ENCODE peak calls at places on chromosomes 13 and 19, in nine cellular contexts. X is mammary epithelial cell; P is A549; M is mesendoderm; L is H1; Y is Peyer's patch; A is psoas muscle; R is K562; Q is CD8-positive, alpha-beta memory T cell. W is an unnamed sample. For H3K4me1, the result is how much of the 10 kb centered on the place peaks cover.

GRCh38 chr19:35753634-35754364 is 3.0 kb downstream of the HSPB6 start:
- DNase-seq in R (no peak), Q (no peak), L (no peak), X (no peak), M (no peak), A (no peak), P (no peak), Y (no peak), W (no peak)

GRCh38 chr13:47484564-47484963 is 516.5 kb downstream of the SUCLA2 start:
- DNase-seq in R (no peak), L (no peak), P (no peak), Y (no peak), Q (no peak), A (no peak), M (no peak), X (peak), W (peak)

GRCh38 chr13:46726347-46726746 is 70.6 kb downstream of the ESD start:
- DNase-seq in L (no peak), M (no peak), P (no peak), Y (no peak), A (no peak), X (no peak), Q (no peak), R (no peak), W (no peak)

GRCh38 chr13:50080856-50081105 is 65.5 kb downstream of the KCNRG start:
- DNase-seq in A (no peak), X (peak), R (no peak), L (no peak), Y (no peak), Q (no peak), M (no peak), P (no peak), W (no peak)

GRCh38 chr13:76937416-76937815 is 10.9 kb upstream of the ACOD1 start:
- DNase-seq in A (no peak), M (no peak), X (peak), L (no peak), R (no peak), Y (no peak), Q (no peak), P (peak), W (peak)

GRCh38 chr19:33684550-33685303 is 63.0 kb downstream of the CHST8 start:
- DNase-seq in L (no peak), X (no peak), R (no peak), Y (no peak), Q (no peak), P (no peak), M (peak), A (no peak), W (no peak)

GRCh38 chr19:50264483-50265186 is 61.2 kb downstream of the MYH14 start:
- DNase-seq in R (peak), Q (no peak), L (no peak), Y (no peak), A (no peak), P (peak), X (no peak), M (peak), W (no peak)

GRCh38 chr13:111344471-111345191 is 24.2 kb downstream of the TEX29 start:
- DNase-seq in A (peak), Q (no peak), M (peak), Y (no peak), L (peak), R (peak), X (no peak), P (no peak), W (no peak)

GRCh38 chr13:105084931-105085330 is 1450.5 kb downstream of the EFNB2 start:
- DNase-seq in R (no peak), X (no peak), A (no peak), L (no peak), M (peak), P (no peak), Q (no peak), Y (no peak), W (no peak)

GRCh38 chr13:30153871-30154426 is 153.4 kb downstream of the KATNAL1 start:
- DNase-seq in L (no peak), P (no peak), R (no peak), A (no peak), Q (no peak), X (no peak), M (peak), Y (peak), W (no peak)

GRCh38 chr13:18996627-18997051 is 185.0 kb downstream of the TUBA3C start:
- DNase-seq in R (no peak), Q (no peak), P (no peak), Y (no peak), L (no peak), X (no peak), A (no peak), M (no peak), W (no peak)
- H3K4me1 ChIP-seq in R (under half), Q (under half), P (under half), Y (under half), L (under half), X (under half), A (under half), M (under half), W (under half)

GRCh38 chr19:16589917-16590316 is 17.7 kb upstream of the SLC35E1 start:
- DNase-seq in M (no peak), A (no peak), Y (no peak), R (no peak), L (no peak), Q (no peak), P (no peak), X (no peak), W (no peak)
- H3K4me1 ChIP-seq in M (under half), A (half or more), Y (under half), R (half or more), L (under half), Q (half or more), P (under half), X (half or more), W (under half)

GRCh38 chr19:15321739-15322138 is 10.6 kb downstream of the BRD4 start:
- DNase-seq in X (no peak), A (no peak), Q (no peak), R (no peak), Y (no peak), P (no peak), M (no peak), L (no peak), W (no peak)

GRCh38 chr19:15328312-15328711 is 4.0 kb downstream of the BRD4 start:
- DNase-seq in Y (no peak), A (no peak), Q (no peak), M (no peak), X (no peak), R (no peak), P (no peak), L (no peak), W (no peak)

GRCh38 chr19:15320118-15320517 is 12.2 kb downstream of the BRD4 start:
- DNase-seq in R (no peak), M (no peak), A (no peak), P (no peak), L (no peak), Y (no peak), Q (no peak), X (no peak), W (no peak)

GRCh38 chr19:15324791-15325519 is 7.4 kb downstream of the BRD4 start:
- DNase-seq in L (no peak), Q (no peak), P (no peak), A (no peak), R (no peak), M (peak), X (no peak), Y (peak), W (no peak)

GRCh38 chr19:15323496-15324235 is 8.7 kb downstream of the BRD4 start:
- DNase-seq in A (peak), X (peak), Y (no peak), L (no peak), M (peak), P (no peak), Q (no peak), R (peak), W (peak)
- H3K4me1 ChIP-seq in A (half or more), X (under half), Y (under half), L (under half), M (under half), P (half or more), Q (half or more), R (under half), W (under half)

GRCh38 chr13:39556856-39557255 is 46.1 kb downstream of the LHFPL6 start:
- DNase-seq in Q (no peak), R (no peak), L (no peak), P (no peak), A (no peak), M (no peak), Y (no peak), X (no peak), W (no peak)

GRCh38 chr13:39561971-39562370 is 41.0 kb downstream of the LHFPL6 start:
- DNase-seq in R (no peak), P (no peak), Y (no peak), L (no peak), A (no peak), M (no peak), X (peak), Q (no peak), W (no peak)

GRCh38 chr13:39554371-39554770 is 48.6 kb downstream of the LHFPL6 start:
- DNase-seq in Y (no peak), Q (no peak), P (no peak), A (no peak), L (no peak), M (no peak), X (no peak), R (no peak), W (no peak)

GRCh38 chr13:39559838-39560237 is 43.2 kb downstream of the LHFPL6 start:
- DNase-seq in Y (no peak), A (no peak), X (no peak), P (no peak), Q (no peak), M (no peak), R (no peak), L (no peak), W (no peak)

GRCh38 chr13:39557285-39557955 is 45.6 kb downstream of the LHFPL6 start:
- DNase-seq in P (no peak), Y (no peak), M (no peak), X (no peak), Q (no peak), A (no peak), R (no peak), L (no peak), W (no peak)
- H3K4me1 ChIP-seq in P (under half), Y (under half), M (under half), X (under half), Q (under half), A (under half), R (under half), L (under half), W (under half)

GRCh38 chr19:18426416-18426767 is 7.2 kb downstream of the SSBP4 start:
- DNase-seq in A (no peak), M (no peak), Q (no peak), P (no peak), L (no peak), Y (no peak), R (no peak), X (no peak), W (no peak)
- H3K4me1 ChIP-seq in A (under half), M (under half), Q (half or more), P (under half), L (under half), Y (under half), R (half or more), X (under half), W (under half)

DNA sequence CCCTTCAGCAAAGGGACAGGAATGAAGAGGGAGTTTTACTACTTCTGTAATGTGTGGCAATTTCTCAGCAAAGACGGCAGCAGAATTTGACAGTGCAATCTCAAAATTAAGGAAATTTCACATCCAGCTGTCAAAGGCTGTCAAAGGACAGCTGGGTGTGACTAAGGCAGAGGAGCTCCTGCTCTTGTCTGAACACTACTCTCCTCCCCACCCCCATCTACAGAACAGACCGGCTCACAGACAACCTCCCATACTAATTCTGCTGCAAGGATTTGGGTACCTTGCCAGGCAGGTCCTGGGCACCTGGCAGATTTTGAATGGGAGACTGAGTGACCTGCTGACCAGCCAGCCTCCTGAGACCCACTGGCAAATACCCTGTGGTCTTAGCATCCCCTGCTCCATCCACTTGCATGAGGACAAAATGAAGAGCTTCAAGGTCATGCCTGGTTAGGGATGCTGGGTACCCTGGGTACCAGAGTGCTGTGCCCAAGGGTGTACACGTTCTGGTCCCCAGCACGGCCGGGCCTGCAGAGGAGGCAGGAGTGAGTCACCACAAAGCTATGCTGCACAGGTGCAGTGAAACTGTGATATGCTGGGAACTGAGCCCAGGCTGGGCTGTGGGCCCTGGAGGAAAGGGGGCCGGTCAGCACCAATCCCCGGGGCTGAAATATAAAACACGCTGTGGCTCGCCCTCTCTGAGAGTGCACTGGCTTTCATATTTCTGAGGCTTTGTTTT is 95.3 kb downstream of the TSHZ3 start:
- DNase-seq in Y (no peak), R (no peak), M (peak), Q (no peak), P (no peak), A (peak), L (no peak), X (peak), W (peak)
- H3K4me1 ChIP-seq in Y (under half), R (under half), M (under half), Q (under half), P (under half), A (under half), L (under half), X (under half), W (under half)

DNA sequence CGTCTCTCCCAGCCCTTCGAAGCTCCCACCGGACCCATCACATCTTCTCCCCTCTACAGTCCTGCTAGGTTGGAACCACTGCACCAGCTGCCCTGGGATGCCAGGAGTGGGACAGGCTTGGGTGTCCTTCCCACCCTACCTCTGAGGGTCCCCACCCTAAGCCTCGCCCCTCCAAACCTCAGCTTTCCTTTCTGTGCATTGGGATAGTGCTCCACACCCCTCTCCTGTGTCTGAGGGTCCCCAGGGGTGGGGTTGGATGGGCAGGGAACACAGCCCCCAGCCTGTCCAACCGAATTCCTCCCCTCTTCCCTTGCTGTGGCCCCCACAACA is 1.9 kb upstream of the BCL3 start:
- DNase-seq in L (no peak), A (no peak), Q (no peak), M (no peak), R (no peak), X (no peak), P (no peak), Y (peak), W (no peak)
- H3K4me1 ChIP-seq in L (under half), A (under half), Q (under half), M (under half), R (under half), X (under half), P (half or more), Y (under half), W (under half)

GRCh38 chr13:23629566-23630272 is 59.5 kb downstream of the TNFRSF19 start:
- DNase-seq in L (no peak), P (no peak), Q (no peak), A (no peak), Y (no peak), R (no peak), X (no peak), M (no peak), W (no peak)

GRCh38 chr13:23632741-23633140 is 62.5 kb downstream of the TNFRSF19 start:
- DNase-seq in Y (no peak), X (no peak), Q (no peak), A (no peak), M (no peak), P (no peak), R (no peak), L (no peak), W (no peak)

GRCh38 chr13:23628765-23629565 is 58.8 kb downstream of the TNFRSF19 start:
- DNase-seq in L (no peak), A (no peak), X (no peak), R (no peak), Q (no peak), Y (no peak), P (no peak), M (no peak), W (no peak)

GRCh38 chr13:23631676-23632622 is 61.7 kb downstream of the TNFRSF19 start:
- DNase-seq in P (no peak), Q (no peak), A (no peak), R (no peak), M (peak), Y (no peak), L (no peak), X (no peak), W (no peak)

GRCh38 chr13:23630349-23631093 is 60.3 kb downstream of the TNFRSF19 start:
- DNase-seq in M (peak), L (no peak), Q (no peak), X (no peak), P (no peak), A (no peak), R (no peak), Y (no peak), W (no peak)
- H3K4me1 ChIP-seq in M (under half), L (under half), Q (under half), X (under half), P (under half), A (under half), R (under half), Y (under half), W (under half)

W was measured in foreskin keratinocyte.